ENCODE peak calls at places on chromosomes 16 and 17, in seven cellular contexts. Q is spleen, A is A549, Z is IMR-90, C is breast epithelium, B is right lobe of liver, F is esophagus squamous epithelium. Y is an unnamed sample.
A peak's percentile ranks its signal among the peaks of the same experiment; 100 is the strongest.

GRCh38 chr16:81321537-81321936 is 6.8 kb downstream of the GAN start:
- DNase-seq in Z (no peak), C (no peak), Q (no peak), A (no peak), F (no peak), B (no peak), Y (no peak)

GRCh38 chr16:66544358-66544757 is 5.6 kb downstream of the TK2 start:
- DNase-seq in C (no peak), A (no peak), Q (no peak), F (no peak), Z (no peak), B (no peak), Y (no peak)

GRCh38 chr17:19020016-19020415 is 15.5 kb upstream of the FAM83G start:
- DNase-seq in F (no peak), C (no peak), B (no peak), A (no peak), Q (peak; percentile 47), Z (no peak), Y (no peak)

GRCh38 chr16:3123986-3124886 is 10.6 kb upstream of the ZNF213 start:
- DNase-seq in B (peak; percentile 98), F (peak; percentile 67), Z (peak; percentile 87), A (peak; percentile 92), Q (peak; percentile 98), C (peak; percentile 93), Y (peak; percentile 96)

GRCh38 chr16:456891-457483 is 31.5 kb downstream of the RAB11FIP3 start:
- DNase-seq in Z (peak; percentile 56), A (no peak), Q (no peak), C (no peak), B (no peak), F (no peak), Y (peak; percentile 23)

GRCh38 chr17:42183741-42184711 is 1.2 kb downstream of the HCRT start:
- DNase-seq in B (peak; percentile 69), C (no peak), Z (peak; percentile 63), A (peak; percentile 74), F (no peak), Q (peak; percentile 95), Y (peak; percentile 84)

GRCh38 chr16:10661236-10661635 is 33.5 kb downstream of the TEKT5 start:
- DNase-seq in C (no peak), B (no peak), F (no peak), Q (no peak), Z (no peak), A (no peak), Y (no peak)

GRCh38 chr17:42179911-42180410 is 981 bp downstream of the KCNH4 start:
- DNase-seq in B (no peak), Q (no peak), A (peak; percentile 42), F (no peak), Z (peak; percentile 30), C (no peak), Y (peak; percentile 60)

GRCh38 chr17:33521784-33522183 is 228.7 kb upstream of the ASIC2 start:
- DNase-seq in Z (no peak), Q (no peak), F (no peak), B (no peak), A (no peak), C (no peak), Y (no peak)

GRCh38 chr17:64259436-64259835 is 3.6 kb downstream of the TEX2 start:
- DNase-seq in Z (no peak), F (no peak), A (no peak), Q (no peak), B (no peak), C (no peak), Y (no peak)

GRCh38 chr17:60230358-60230757 is 80.6 kb downstream of the CA4 start:
- DNase-seq in C (no peak), A (no peak), Z (peak; percentile 1), F (no peak), B (no peak), Q (no peak), Y (no peak)

GRCh38 chr16:10098991-10099390 is 83.2 kb downstream of the GRIN2A start:
- DNase-seq in Q (no peak), B (no peak), F (no peak), A (no peak), Z (no peak), C (no peak), Y (no peak)

GRCh38 chr17:49471089-49471683 is 23.9 kb upstream of the NGFR start:
- DNase-seq in Z (no peak), A (no peak), Q (no peak), F (no peak), B (no peak), C (no peak), Y (no peak)

GRCh38 chr17:80482555-80483308 is 6.3 kb upstream of the NPTX1 start:
- DNase-seq in B (no peak), C (no peak), Q (peak; percentile 48), F (no peak), A (peak; percentile 81), Z (no peak), Y (no peak)

GRCh38 chr16:23579371-23579770 is 16.7 kb downstream of the NDUFAB1 start:
- DNase-seq in C (no peak), Z (no peak), Q (no peak), A (no peak), F (no peak), B (no peak), Y (no peak)

GRCh38 chr16:53417011-53417410 is 17.3 kb upstream of the RBL2 start:
- DNase-seq in Q (no peak), B (no peak), A (no peak), F (no peak), C (no peak), Z (peak; percentile 4), Y (no peak)

DNA sequence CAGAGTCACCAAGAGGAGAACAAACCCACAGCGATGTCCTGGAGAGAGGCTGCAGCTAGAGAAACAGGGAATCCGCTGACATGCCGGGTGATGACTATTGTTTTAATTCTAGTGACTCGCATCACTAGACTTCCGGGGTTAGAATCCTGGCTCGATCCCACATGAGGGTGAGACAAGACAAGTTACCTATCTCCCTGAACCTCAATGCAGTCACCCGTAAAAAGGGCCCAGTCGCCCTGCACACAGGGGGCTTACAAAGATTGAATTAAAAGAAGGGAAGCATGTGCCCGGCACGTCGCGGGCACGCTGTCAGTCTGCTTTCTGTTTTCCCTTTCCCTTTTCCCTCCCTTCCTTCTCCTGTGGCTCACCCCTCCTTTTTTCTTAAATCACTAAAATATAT is 212.9 kb upstream of the FOXF1 start:
- DNase-seq in A (no peak), B (no peak), Q (no peak), Z (peak; percentile 74), C (no peak), F (no peak), Y (no peak)
- H3K27ac ChIP-seq in A (no peak overlapping the region), B (no peak overlapping the region), Q (no peak overlapping the region), Z (peak overlapping the region; percentile 91), C (no peak overlapping the region), F (peak overlapping the region; percentile 73), Y (no peak overlapping the region)

DNA sequence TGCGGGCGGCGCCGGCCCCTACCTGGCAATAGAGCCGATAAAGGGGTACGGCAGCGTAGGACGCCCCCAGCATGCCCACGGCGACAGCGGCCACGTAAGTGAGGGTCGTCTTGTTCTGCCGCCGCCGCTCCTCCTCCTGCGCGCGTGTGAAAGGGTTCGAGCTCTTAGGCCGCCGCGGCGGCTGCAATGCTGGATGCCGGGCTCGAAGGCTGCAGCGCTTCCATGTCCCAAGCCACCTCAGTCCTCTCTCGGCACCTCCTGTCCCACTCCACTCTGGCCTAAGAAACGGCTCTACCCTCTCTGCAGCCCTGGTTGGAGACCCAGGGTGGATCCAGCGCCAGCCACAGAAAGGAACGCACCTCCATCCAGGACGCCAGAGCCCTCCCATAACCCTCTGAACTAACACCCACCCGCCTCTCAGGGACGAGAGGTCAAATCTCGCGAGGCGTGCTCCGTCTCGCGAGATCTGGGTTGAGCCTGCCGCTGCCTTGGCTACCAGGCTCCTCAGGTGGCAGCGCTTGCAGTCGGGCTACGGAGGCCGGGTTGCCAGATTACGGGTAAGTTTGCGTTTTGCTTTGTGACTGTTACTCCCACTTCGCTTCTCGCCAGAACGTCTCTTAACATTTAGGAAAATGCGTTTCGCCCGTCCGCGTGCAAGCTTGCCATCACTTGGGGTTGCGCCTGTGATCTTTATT is at the start of the genes COX11 and STXBP4:
- DNase-seq in A (peak; percentile 98), F (peak; percentile 79), B (peak; percentile 97), C (peak; percentile 93), Q (peak; percentile 98), Z (peak; percentile 97), Y (peak; percentile 97)
- TF ChIP-seq CTCF in A (no peak), F (no peak), B (no peak), C (no peak), Q (peak; percentile 37), Z (no peak), Y (peak; percentile 22)

DNA sequence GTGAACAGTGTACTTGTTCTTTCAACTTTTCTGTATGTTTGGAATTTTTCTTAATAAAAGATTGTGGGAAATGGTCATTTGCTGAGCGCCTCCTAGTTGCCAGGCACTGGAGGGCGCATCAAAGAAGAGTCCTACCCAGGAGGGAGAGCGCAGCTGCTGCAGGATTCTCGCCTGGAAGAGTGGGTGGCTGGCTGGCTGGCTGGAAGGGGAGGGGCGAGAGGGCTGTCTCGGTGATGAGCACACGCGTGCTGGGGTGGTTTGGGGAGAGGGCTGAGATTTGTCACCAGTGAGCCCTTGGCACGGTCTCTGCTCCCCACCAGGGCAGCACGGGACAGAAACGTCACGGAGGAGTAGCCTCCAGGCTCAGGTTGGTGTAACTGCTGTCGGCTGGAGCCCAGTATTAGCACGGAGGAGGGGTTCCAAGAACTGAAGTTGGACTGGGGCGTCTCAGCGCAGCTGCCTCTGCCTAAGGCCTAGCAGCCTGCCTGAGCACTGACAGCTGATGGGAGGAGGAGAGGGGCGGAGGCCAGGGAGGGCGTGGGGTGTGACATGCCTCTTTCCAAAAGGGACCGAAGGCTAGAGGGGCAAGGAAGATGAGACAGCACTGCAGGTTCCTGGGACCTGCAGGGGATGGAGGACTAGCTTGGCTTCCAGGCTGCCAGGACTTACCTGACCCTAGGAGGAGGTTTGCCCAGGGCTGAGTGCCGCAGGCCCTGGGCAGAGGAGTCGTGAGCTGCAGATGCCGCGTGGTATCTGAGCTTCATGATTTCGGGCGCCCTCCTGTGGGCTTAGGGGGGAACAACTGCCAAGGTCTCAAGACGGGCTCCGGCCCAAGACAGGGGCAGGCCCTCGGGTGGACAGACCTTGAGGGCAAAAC is 5.7 kb downstream of the LDHD start:
- DNase-seq in B (peak; percentile 89), C (peak; percentile 80), F (peak; percentile 31), Q (peak; percentile 94), Z (peak; percentile 89), A (peak; percentile 90), Y (peak; percentile 93)
- TF ChIP-seq POLR2A in B (no peak), C (no peak), F (no peak), Q (no peak), Z (peak; percentile 19), A (no peak), Y (no peak)

DNA sequence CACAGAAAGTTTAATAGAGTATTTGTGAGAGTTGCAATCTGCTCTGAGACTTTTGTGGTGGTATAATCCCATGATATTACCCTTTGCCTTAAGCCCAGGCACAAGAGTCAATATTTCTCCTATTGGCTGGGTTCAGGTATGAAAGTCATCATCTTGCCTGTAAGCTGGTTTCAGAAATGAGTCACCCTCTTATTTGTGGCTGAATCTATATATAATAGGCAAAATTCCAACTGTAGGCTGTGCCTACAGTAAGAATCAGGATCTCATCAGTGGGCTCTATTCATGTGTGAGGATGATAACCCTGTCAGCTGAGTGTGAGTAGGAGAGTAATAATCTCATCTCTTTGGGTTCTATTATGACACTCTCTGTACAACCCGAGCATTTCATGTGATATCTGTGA is 2103.1 kb downstream of the TP53TG3F start:
- DNase-seq in C (no peak), Z (no peak), B (no peak), F (no peak), A (no peak), Q (no peak), Y (no peak)
- H3K27ac ChIP-seq in C (no peak overlapping the region), Z (no peak overlapping the region), B (no peak overlapping the region), F (peak overlapping the region; percentile 38), A (no peak overlapping the region), Q (no peak overlapping the region), Y (no peak overlapping the region)

Y was measured in body of pancreas.